ENCODE peak calls at places on chromosomes 5 and 9, in six cellular contexts. L is A549; N is transverse colon; R is foreskin keratinocyte; G is neural progenitor cell; M is CD4-positive, alpha-beta memory T cell. W is an unnamed sample. For H3K4me1, the result is how much of the 10 kb centered on the place peaks cover.

GRCh38 chr5:14035859-14036440 is 91.5 kb upstream of the DNAH5 start:
- DNase-seq in L (peak), N (peak), R (peak), G (peak), M (no peak), W (peak)

GRCh38 chr5:33363537-33363936 is 77.2 kb upstream of the TARS1 start:
- DNase-seq in L (no peak), N (no peak), R (no peak), G (no peak), M (no peak), W (no peak)

GRCh38 chr9:121776009-121776738 is 124.7 kb downstream of the DAB2IP start:
- DNase-seq in L (no peak), N (no peak), R (no peak), G (no peak), M (no peak), W (no peak)

GRCh38 chr9:93096131-93096802 is at the start of gene CARD19:
- DNase-seq in L (peak), N (peak), R (no peak), G (peak), M (no peak), W (no peak)

GRCh38 chr9:20031836-20032235 is 243.0 kb upstream of the SLC24A2 start:
- DNase-seq in L (no peak), N (no peak), R (no peak), G (no peak), M (no peak), W (no peak)

GRCh38 chr5:124584991-124585715 is 161.3 kb downstream of the ZNF608 start:
- DNase-seq in L (no peak), N (no peak), R (peak), G (no peak), M (no peak), W (no peak)

GRCh38 chr9:16309350-16310271 is 560.9 kb downstream of the BNC2 start:
- DNase-seq in L (no peak), N (peak), R (peak), G (peak), M (no peak), W (no peak)

GRCh38 chr9:17863213-17863883 is 284.5 kb downstream of the SH3GL2 start:
- DNase-seq in L (no peak), N (no peak), R (no peak), G (no peak), M (no peak), W (no peak)

GRCh38 chr9:125268394-125269013 is 6.9 kb downstream of the GAPVD1 start:
- DNase-seq in L (no peak), N (no peak), R (no peak), G (no peak), M (no peak), W (no peak)

GRCh38 chr9:591292-591691 is 250.2 kb upstream of the DMRT1 start:
- DNase-seq in L (peak), N (peak), R (peak), G (no peak), M (no peak), W (no peak)

GRCh38 chr9:81589392-81589791 is 100.0 kb downstream of the TLE1 start:
- DNase-seq in L (no peak), N (no peak), R (no peak), G (no peak), M (no peak), W (no peak)

GRCh38 chr5:142428773-142429473 is 104.1 kb upstream of the SPRY4 start:
- DNase-seq in L (no peak), N (no peak), R (no peak), G (no peak), M (no peak), W (no peak)

GRCh38 chr5:171128136-171128535 is 180.9 kb upstream of the TLX3 start:
- DNase-seq in L (no peak), N (no peak), R (no peak), G (no peak), M (no peak), W (no peak)

GRCh38 chr5:88877826-88878225 is 5.2 kb downstream of the MEF2C start:
- DNase-seq in L (no peak), N (no peak), R (no peak), G (no peak), M (no peak), W (no peak)

GRCh38 chr9:23123048-23123632 is 676.5 kb downstream of the DMRTA1 start:
- DNase-seq in L (peak), N (peak), R (peak), G (peak), M (no peak), W (peak)

GRCh38 chr9:36396985-36397384 is 3.1 kb downstream of the RNF38 start:
- DNase-seq in L (peak), N (no peak), R (peak), G (no peak), M (no peak), W (no peak)

GRCh38 chr9:16085167-16085718 is 532.4 kb downstream of the CCDC171 start:
- DNase-seq in L (no peak), N (no peak), R (no peak), G (no peak), M (no peak), W (no peak)

GRCh38 chr9:114083693-114084092 is 5.6 kb upstream of the AMBP start:
- DNase-seq in L (no peak), N (no peak), R (no peak), G (no peak), M (no peak), W (no peak)

GRCh38 chr5:5135957-5136676 is 4.0 kb upstream of the ADAMTS16 start:
- DNase-seq in L (peak), N (no peak), R (no peak), G (no peak), M (no peak), W (no peak)

GRCh38 chr9:110073356-110073666 is 134.6 kb downstream of the C9orf152 start:
- DNase-seq in L (peak), N (no peak), R (no peak), G (no peak), M (no peak), W (no peak)

GRCh38 chr5:110475529-110475928 is 250.9 kb downstream of the TMEM232 start:
- DNase-seq in L (no peak), N (no peak), R (no peak), G (no peak), M (no peak), W (no peak)

GRCh38 chr9:81083062-81083461 is 606.3 kb downstream of the TLE1 start:
- DNase-seq in L (peak), N (no peak), R (peak), G (peak), M (no peak), W (peak)

GRCh38 chr9:82989949-82990348 is 73.0 kb downstream of the RASEF start:
- DNase-seq in L (no peak), N (no peak), R (no peak), G (no peak), M (no peak), W (no peak)
- H3K4me1 ChIP-seq in L (under half), N (under half), R (under half), G (under half), M (under half), W (under half)

GRCh38 chr5:181161534-181162175 is 14.3 kb downstream of the OR2V2 start:
- DNase-seq in L (no peak), N (no peak), R (no peak), G (no peak), M (no peak), W (no peak)

GRCh38 chr5:181160144-181160754 is 12.9 kb downstream of the OR2V2 start:
- DNase-seq in L (peak), N (peak), R (peak), G (peak), M (peak), W (no peak)

GRCh38 chr5:181159286-181160143 is 12.1 kb downstream of the OR2V2 start:
- DNase-seq in L (peak), N (peak), R (peak), G (peak), M (peak), W (no peak)

GRCh38 chr5:181156758-181157157 is 9.4 kb downstream of the OR2V2 start:
- DNase-seq in L (no peak), N (no peak), R (no peak), G (no peak), M (no peak), W (no peak)

GRCh38 chr5:181158869-181159268 is 11.5 kb downstream of the OR2V2 start:
- DNase-seq in L (no peak), N (no peak), R (no peak), G (no peak), M (no peak), W (no peak)
- H3K4me1 ChIP-seq in L (under half), N (under half), R (under half), G (under half), M (under half), W (under half)

DNA sequence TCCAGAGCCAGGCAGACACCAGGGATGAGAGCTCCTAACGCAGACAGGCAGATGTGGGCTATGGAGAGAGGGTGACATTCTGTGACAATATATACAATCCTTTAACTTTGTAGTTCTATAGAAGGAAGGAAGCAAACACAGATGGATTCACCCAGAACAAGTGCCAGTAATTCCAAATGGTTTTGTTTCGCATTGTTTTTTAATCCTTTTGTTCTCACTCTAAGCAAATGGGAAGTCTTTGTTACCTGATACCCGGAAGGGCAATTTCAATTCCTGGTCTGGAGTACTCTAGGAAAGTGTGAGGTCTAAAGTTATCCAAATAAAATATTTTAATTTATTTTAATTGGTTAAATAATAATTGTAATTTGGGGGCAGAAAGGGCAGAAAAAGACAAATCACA is 2.5 kb downstream of the FRMD3 start:
- DNase-seq in L (no peak), N (no peak), R (no peak), G (peak), M (no peak), W (no peak)
- H3K4me1 ChIP-seq in L (under half), N (under half), R (under half), G (under half), M (under half), W (under half)

GRCh38 chr5:139299477-139299876 is 5.9 kb downstream of the MATR3 start:
- DNase-seq in L (no peak), N (no peak), R (no peak), G (no peak), M (no peak), W (no peak)

GRCh38 chr5:139306197-139306596 is 12.7 kb downstream of the MATR3 start:
- DNase-seq in L (no peak), N (no peak), R (no peak), G (no peak), M (no peak), W (no peak)

GRCh38 chr5:139298242-139298641 is 4.7 kb downstream of the MATR3 start:
- DNase-seq in L (no peak), N (no peak), R (no peak), G (no peak), M (no peak), W (no peak)

GRCh38 chr5:139304391-139305324 is 11.1 kb downstream of the MATR3 start:
- DNase-seq in L (no peak), N (no peak), R (no peak), G (no peak), M (no peak), W (no peak)

GRCh38 chr5:139301766-139302499 is 8.4 kb downstream of the MATR3 start:
- DNase-seq in L (no peak), N (no peak), R (no peak), G (no peak), M (no peak), W (no peak)
- H3K4me1 ChIP-seq in L (half or more), N (half or more), R (under half), G (under half), M (half or more), W (under half)

GRCh38 chr9:123359546-123359945 is 3.5 kb downstream of the CRB2 start:
- DNase-seq in L (no peak), N (no peak), R (no peak), G (no peak), M (no peak), W (no peak)
- H3K4me1 ChIP-seq in L (under half), N (under half), R (under half), G (half or more), M (under half), W (under half)

GRCh38 chr9:38017149-38017884 is 51.7 kb downstream of the SHB start:
- DNase-seq in L (peak), N (no peak), R (peak), G (peak), M (no peak), W (peak)
- H3K4me1 ChIP-seq in L (half or more), N (under half), R (under half), G (half or more), M (under half), W (under half)

GRCh38 chr5:180334751-180335613 is 18.2 kb downstream of the GFPT2 start:
- DNase-seq in L (no peak), N (no peak), R (no peak), G (no peak), M (no peak), W (no peak)
- H3K4me1 ChIP-seq in L (under half), N (under half), R (under half), G (under half), M (under half), W (under half)

GRCh38 chr9:70392850-70393249 is 21.6 kb downstream of the KLF9 start:
- DNase-seq in L (no peak), N (no peak), R (no peak), G (no peak), M (no peak), W (no peak)

GRCh38 chr9:70399141-70399540 is 15.3 kb downstream of the KLF9 start:
- DNase-seq in L (no peak), N (no peak), R (no peak), G (no peak), M (no peak), W (no peak)

GRCh38 chr9:70398145-70398556 is 16.3 kb downstream of the KLF9 start:
- DNase-seq in L (no peak), N (no peak), R (no peak), G (no peak), M (peak), W (no peak)

GRCh38 chr9:70392189-70392588 is 22.3 kb downstream of the KLF9 start:
- DNase-seq in L (peak), N (no peak), R (no peak), G (no peak), M (no peak), W (no peak)

DNA sequence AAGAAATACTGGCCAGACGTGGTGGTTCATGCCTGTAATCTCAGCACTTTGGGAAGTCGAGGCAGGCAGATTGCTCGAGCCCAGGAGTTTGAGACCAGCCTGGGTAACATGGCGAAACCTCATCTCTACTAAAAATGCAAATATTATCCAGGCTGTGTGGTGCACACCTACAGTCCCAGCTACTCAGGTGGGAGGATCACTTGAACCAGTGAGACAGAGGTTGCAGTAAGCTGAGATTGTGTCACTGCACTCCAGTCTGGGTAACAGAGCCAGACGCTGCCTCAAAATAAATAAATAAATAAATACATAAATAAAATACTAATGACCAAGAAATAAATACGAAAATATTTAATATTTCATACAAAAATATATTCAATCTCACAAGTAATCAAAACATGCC is 18.8 kb downstream of the KLF9 start:
- DNase-seq in L (no peak), N (no peak), R (no peak), G (no peak), M (no peak), W (no peak)
- H3K4me1 ChIP-seq in L (under half), N (under half), R (under half), G (under half), M (half or more), W (under half)

DNA sequence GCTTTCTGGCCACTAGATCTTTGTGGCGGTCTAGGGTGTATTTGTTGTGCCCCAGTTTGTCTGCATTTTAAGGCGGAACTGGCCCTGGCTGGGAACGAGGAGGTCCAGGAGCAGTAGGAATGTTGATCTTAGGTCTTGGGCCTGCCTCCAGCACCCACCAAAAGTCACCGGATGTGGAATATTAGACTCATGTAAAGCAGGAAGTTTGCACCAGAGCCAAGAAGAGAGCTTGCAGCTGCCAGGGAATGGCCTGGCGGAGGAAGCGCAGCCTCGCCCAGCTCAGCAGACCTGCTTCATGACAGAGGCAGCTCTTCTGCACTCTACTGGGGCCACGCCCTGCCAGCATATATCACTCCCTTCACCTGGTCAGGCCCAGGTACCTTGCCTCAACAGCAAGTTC is 3.3 kb downstream of the GPX3 start:
- DNase-seq in L (no peak), N (peak), R (peak), G (no peak), M (no peak), W (no peak)
- H3K4me1 ChIP-seq in L (under half), N (under half), R (under half), G (under half), M (under half), W (under half)

DNA sequence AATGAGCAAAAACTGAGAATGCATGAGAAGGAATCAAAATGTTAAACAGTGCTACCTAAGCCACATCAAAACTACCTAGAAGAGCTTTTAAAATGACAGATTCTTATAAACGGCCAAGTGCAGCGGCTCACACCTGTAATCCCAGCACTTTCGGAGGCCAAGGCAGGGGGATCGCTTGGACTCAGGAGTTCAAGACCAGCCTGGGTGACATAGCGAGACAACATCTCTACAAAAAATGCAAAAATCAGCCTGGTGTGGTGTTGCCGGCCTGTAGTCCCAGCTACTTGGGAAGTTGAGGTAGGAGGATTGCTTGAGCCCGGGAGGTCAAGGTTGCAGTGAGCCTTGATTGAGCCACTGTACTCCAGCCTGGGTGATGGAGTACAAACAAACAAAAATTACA is 13.4 kb downstream of the FNBP1 start:
- DNase-seq in L (no peak), N (no peak), R (no peak), G (no peak), M (no peak), W (no peak)
- H3K4me1 ChIP-seq in L (under half), N (half or more), R (under half), G (under half), M (half or more), W (under half)